ENCODE peak calls at places on chromosome 13, in five cellular contexts. P is choroid plexus epithelial cell; T is activated naive CD4-positive, alpha-beta T cell treated with anti-CD3 and anti-CD28 coated beads for 36 hours; E is stimulated activated CD4-positive, alpha-beta T cell treated with anti-CD3 and anti-CD28 coated beads, Interleukin-4, amount 100 ng/mL, for 24 hours; R is NCI-H345. X is an unnamed sample.

GRCh38 chr13:76828316-76828741 is 57.9 kb downstream of the KCTD12 start:
- DNase-seq in P (no peak), T (peak; percentile 60), E (peak; percentile 5), R (no peak), X (no peak)

GRCh38 chr13:48078251-48078656 is 16.6 kb downstream of the MED4 start:
- DNase-seq in P (peak; percentile 37), T (peak; percentile 44), E (no peak), R (no peak), X (no peak)

GRCh38 chr13:107865643-107866006 is 349.7 kb downstream of the LIG4 start:
- DNase-seq in P (peak; percentile 51), T (no peak), E (no peak), R (peak; percentile 59), X (no peak)

GRCh38 chr13:35475960-35476943 is at the start of gene MAB21L1:
- DNase-seq in P (peak; percentile 54), T (peak; percentile 21), E (no peak), R (no peak), X (no peak)

GRCh38 chr13:103839460-103839859 is 773.2 kb upstream of the SLC10A2 start:
- DNase-seq in P (no peak), T (no peak), E (no peak), R (no peak), X (no peak)

GRCh38 chr13:111855016-111855590 is 211.8 kb upstream of the SOX1 start:
- DNase-seq in P (no peak), T (no peak), E (no peak), R (no peak), X (no peak)

GRCh38 chr13:35198821-35199220 is 256.8 kb downstream of the NBEA start:
- DNase-seq in P (no peak), T (no peak), E (no peak), R (no peak), X (no peak)

GRCh38 chr13:44259045-44260042 is 114.3 kb upstream of the SERP2 start:
- DNase-seq in P (peak; percentile 48), T (peak; percentile 94), E (peak; percentile 85), R (no peak), X (no peak)

GRCh38 chr13:50805805-50806204 is 37.7 kb downstream of the DLEU7 start:
- DNase-seq in P (peak; percentile 47), T (no peak), E (no peak), R (no peak), X (no peak)

GRCh38 chr13:75762066-75762937 is 126.2 kb downstream of the LMO7 start:
- DNase-seq in P (peak; percentile 58), T (peak; percentile 60), E (peak; percentile 48), R (no peak), X (no peak)

GRCh38 chr13:48965736-48966135 is 10.0 kb upstream of the FNDC3A start:
- DNase-seq in P (no peak), T (no peak), E (no peak), R (no peak), X (no peak)

GRCh38 chr13:110107568-110108347 is 199.2 kb downstream of the COL4A1 start:
- DNase-seq in P (peak; percentile 35), T (no peak), E (no peak), R (no peak), X (no peak)

GRCh38 chr13:59477011-59477410 is 686.7 kb downstream of the DIAPH3 start:
- DNase-seq in P (peak; percentile 35), T (no peak), E (no peak), R (no peak), X (no peak)

GRCh38 chr13:84297246-84297645 is 415.0 kb upstream of the SLITRK1 start:
- DNase-seq in P (no peak), T (no peak), E (no peak), R (no peak), X (no peak)

GRCh38 chr13:80389073-80390038 is 48.4 kb upstream of the SPRY2 start:
- DNase-seq in P (no peak), T (no peak), E (no peak), R (no peak), X (no peak)

GRCh38 chr13:99357149-99357596 is 50.0 kb upstream of the GPR183 start:
- DNase-seq in P (peak; percentile 70), T (peak; percentile 84), E (peak; percentile 70), R (no peak), X (no peak)

GRCh38 chr13:78121459-78122348 is 203.1 kb upstream of the EDNRB start:
- DNase-seq in P (peak; percentile 83), T (peak; percentile 55), E (peak; percentile 44), R (peak; percentile 72), X (peak; percentile 45)

GRCh38 chr13:44557986-44558385 is 18.1 kb downstream of the TSC22D1 start:
- DNase-seq in P (no peak), T (no peak), E (no peak), R (no peak), X (no peak)

GRCh38 chr13:73335938-73336337 is 277.1 kb downstream of the KLF5 start:
- DNase-seq in P (no peak), T (no peak), E (no peak), R (no peak), X (no peak)

GRCh38 chr13:35649162-35649561 is 172.7 kb upstream of the MAB21L1 start:
- DNase-seq in P (peak; percentile 10), T (no peak), E (no peak), R (no peak), X (no peak)

GRCh38 chr13:91722267-91722884 is 324.0 kb downstream of the GPC5 start:
- DNase-seq in P (peak; percentile 52), T (no peak), E (no peak), R (peak; percentile 26), X (peak; percentile 5)

GRCh38 chr13:51961493-51962403 is 49.5 kb downstream of the ATP7B start:
- DNase-seq in P (no peak), T (no peak), E (no peak), R (no peak), X (no peak)

GRCh38 chr13:107301724-107302374 is 733.9 kb upstream of the ARGLU1 start:
- DNase-seq in P (peak; percentile 56), T (no peak), E (no peak), R (no peak), X (peak; percentile 42)

GRCh38 chr13:95546919-95547318 is 5.6 kb upstream of the CLDN10 start:
- DNase-seq in P (no peak), T (no peak), E (no peak), R (no peak), X (no peak)

GRCh38 chr13:60851378-60851777 is 454.4 kb downstream of the TDRD3 start:
- DNase-seq in P (no peak), T (no peak), E (no peak), R (no peak), X (no peak)

GRCh38 chr13:29509999-29510586 is 85.4 kb downstream of the SLC7A1 start:
- DNase-seq in P (no peak), T (no peak), E (no peak), R (no peak), X (no peak)

GRCh38 chr13:70490320-70490935 is 382.2 kb upstream of the KLHL1 start:
- DNase-seq in P (no peak), T (no peak), E (no peak), R (no peak), X (no peak)

GRCh38 chr13:94712287-94712811 is at the start of gene SOX21:
- DNase-seq in P (no peak), T (peak; percentile 19), E (no peak), R (peak; percentile 84), X (no peak)

GRCh38 chr13:73591861-73592260 is 533.1 kb downstream of the KLF5 start:
- DNase-seq in P (no peak), T (no peak), E (no peak), R (no peak), X (no peak)

GRCh38 chr13:67267136-67267535 is 37.0 kb upstream of the PCDH9 start:
- DNase-seq in P (peak; percentile 30), T (no peak), E (no peak), R (no peak), X (no peak)

GRCh38 chr13:108213946-108214345 is 1.4 kb downstream of the LIG4 start:
- DNase-seq in P (no peak), T (no peak), E (no peak), R (peak; percentile 52), X (no peak)

GRCh38 chr13:49225358-49226042 is 5.4 kb downstream of the MLNR start:
- DNase-seq in P (peak; percentile 27), T (no peak), E (no peak), R (peak; percentile 0), X (no peak)

GRCh38 chr13:76965759-76966421 is 17.6 kb downstream of the ACOD1 start:
- DNase-seq in P (peak; percentile 93), T (no peak), E (no peak), R (peak; percentile 6), X (no peak)

GRCh38 chr13:40130871-40131636 is 475.6 kb downstream of the COG6 start:
- DNase-seq in P (peak; percentile 87), T (peak; percentile 53), E (peak; percentile 42), R (no peak), X (no peak)

GRCh38 chr13:48874165-48874564 is 101.5 kb upstream of the FNDC3A start:
- DNase-seq in P (no peak), T (no peak), E (no peak), R (no peak), X (no peak)